ENCODE peak calls at places on chromosome 11, in six cellular contexts. I, N, H, Y, L and S are unnamed samples.

GRCh38 chr11:10878408-10879214 is 20.8 kb upstream of the ZBED5 start:
- DNase-seq in I (no peak), N (peak; percentile 72), H (no peak), Y (no peak), L (peak; percentile 19), S (no peak)

GRCh38 chr11:130121430-130121978 is 38.1 kb upstream of the ST14 start:
- DNase-seq in I (no peak), N (peak; percentile 81), H (no peak), Y (no peak), L (no peak), S (no peak)

GRCh38 chr11:107619926-107620325 is 29.0 kb downstream of the ELMOD1 start:
- DNase-seq in I (no peak), N (peak; percentile 23), H (no peak), Y (no peak), L (no peak), S (no peak)

GRCh38 chr11:75160328-75160757 is 9.4 kb downstream of the SLCO2B1 start:
- DNase-seq in I (no peak), N (no peak), H (no peak), Y (no peak), L (no peak), S (no peak)

GRCh38 chr11:133212201-133212600 is 320.1 kb downstream of the OPCML start:
- DNase-seq in I (no peak), N (no peak), H (no peak), Y (no peak), L (no peak), S (no peak)

GRCh38 chr11:125299821-125300220 is 135.3 kb downstream of the PKNOX2 start:
- DNase-seq in I (no peak), N (no peak), H (no peak), Y (no peak), L (no peak), S (no peak)

GRCh38 chr11:9065614-9066431 is 25.6 kb downstream of the SCUBE2 start:
- DNase-seq in I (no peak), N (peak; percentile 24), H (no peak), Y (no peak), L (no peak), S (no peak)

GRCh38 chr11:26199341-26199740 is 132.6 kb upstream of the ANO3 start:
- DNase-seq in I (no peak), N (peak; percentile 66), H (no peak), Y (no peak), L (no peak), S (no peak)

GRCh38 chr11:34860518-34860917 is 55.7 kb downstream of the APIP start:
- DNase-seq in I (no peak), N (no peak), H (no peak), Y (no peak), L (no peak), S (no peak)

GRCh38 chr11:69892986-69893555 is 73.9 kb upstream of the FGF3 start:
- DNase-seq in I (no peak), N (no peak), H (no peak), Y (no peak), L (no peak), S (peak; percentile 70)

GRCh38 chr11:134067486-134067885 is 1.4 kb upstream of the JAM3 start:
- DNase-seq in I (no peak), N (no peak), H (no peak), Y (no peak), L (no peak), S (no peak)

GRCh38 chr11:81192516-81192915 is 1541.1 kb downstream of the FAM181B start:
- DNase-seq in I (no peak), N (no peak), H (no peak), Y (no peak), L (no peak), S (no peak)

GRCh38 chr11:107860688-107861087 is 2.1 kb upstream of the SLC35F2 start:
- DNase-seq in I (no peak), N (no peak), H (no peak), Y (no peak), L (no peak), S (no peak)

GRCh38 chr11:105609832-105610781 is at the start of gene GRIA4:
- DNase-seq in I (no peak), N (peak; percentile 74), H (no peak), Y (no peak), L (no peak), S (peak; percentile 45)

GRCh38 chr11:43419460-43419859 is 60.7 kb downstream of the TTC17 start:
- DNase-seq in I (peak; percentile 51), N (peak; percentile 53), H (no peak), Y (no peak), L (no peak), S (no peak)

GRCh38 chr11:34997872-34998548 is 81.6 kb downstream of the PDHX start:
- DNase-seq in I (no peak), N (peak; percentile 58), H (no peak), Y (no peak), L (no peak), S (no peak)

GRCh38 chr11:94735907-94736306 is 32.2 kb upstream of the AMOTL1 start:
- DNase-seq in I (no peak), N (no peak), H (no peak), Y (no peak), L (no peak), S (no peak)

GRCh38 chr11:101912823-101913284 is 2.0 kb upstream of the CEP126 start:
- DNase-seq in I (no peak), N (peak; percentile 67), H (no peak), Y (no peak), L (no peak), S (no peak)

GRCh38 chr11:113204280-113204679 is 110.1 kb upstream of the TTC12 start:
- DNase-seq in I (no peak), N (no peak), H (no peak), Y (no peak), L (no peak), S (no peak)

GRCh38 chr11:117872962-117873827 is 3.3 kb downstream of the FXYD6 start:
- DNase-seq in I (no peak), N (no peak), H (no peak), Y (no peak), L (no peak), S (no peak)

GRCh38 chr11:1120532-1121342 is 37.0 kb upstream of the MUC5AC start:
- DNase-seq in I (no peak), N (no peak), H (no peak), Y (peak; percentile 16), L (no peak), S (no peak)

GRCh38 chr11:1397146-1397861 is 7.6 kb downstream of the BRSK2 start:
- DNase-seq in I (peak; percentile 10), N (no peak), H (no peak), Y (no peak), L (no peak), S (no peak)

GRCh38 chr11:1342946-1343345 is 33.5 kb upstream of the TOLLIP start:
- DNase-seq in I (no peak), N (no peak), H (no peak), Y (no peak), L (no peak), S (no peak)

GRCh38 chr11:41878158-41878557 is 418.7 kb upstream of the LRRC4C start:
- DNase-seq in I (no peak), N (no peak), H (no peak), Y (no peak), L (no peak), S (no peak)

GRCh38 chr11:19679952-19680823 is 32.4 kb upstream of the NAV2 start:
- DNase-seq in I (peak; percentile 47), N (peak; percentile 99), H (peak; percentile 73), Y (no peak), L (no peak), S (peak; percentile 83)

GRCh38 chr11:22130462-22131053 is 62.3 kb upstream of the ANO5 start:
- DNase-seq in I (no peak), N (no peak), H (no peak), Y (no peak), L (no peak), S (no peak)

GRCh38 chr11:123546515-123546914 is 107.9 kb downstream of the SCN3B start:
- DNase-seq in I (no peak), N (peak; percentile 78), H (no peak), Y (no peak), L (no peak), S (no peak)

GRCh38 chr11:22787565-22788162 is 41.9 kb downstream of the SVIP start:
- DNase-seq in I (peak; percentile 26), N (peak; percentile 56), H (no peak), Y (no peak), L (no peak), S (no peak)

GRCh38 chr11:102446606-102447005 is 6.0 kb downstream of the TMEM123 start:
- DNase-seq in I (no peak), N (peak; percentile 79), H (peak; percentile 11), Y (no peak), L (no peak), S (no peak)

DNA sequence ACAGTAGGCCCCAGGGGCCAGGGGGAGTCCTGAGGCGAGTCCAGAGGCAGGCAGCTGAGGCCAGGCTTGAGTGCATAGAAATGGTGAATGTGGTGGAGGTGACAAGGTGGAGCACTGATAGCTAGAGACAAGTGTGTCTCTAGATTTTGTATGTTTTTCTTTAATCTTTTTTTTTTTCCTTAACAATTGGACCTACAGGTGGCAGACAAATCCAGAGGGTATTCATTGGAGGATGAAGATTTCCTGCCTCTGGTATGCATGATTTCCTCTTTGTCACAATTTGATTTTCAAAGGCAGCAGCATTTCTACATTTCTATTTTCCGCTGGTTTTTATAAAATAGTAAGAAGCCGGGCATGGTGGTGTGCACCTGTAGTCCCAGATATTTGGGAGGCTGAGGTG is 47.7 kb upstream of the DKK3 start:
- DNase-seq in I (no peak), N (no peak), H (no peak), Y (no peak), L (no peak), S (no peak)
- TF ChIP-seq POLR2A in I (no peak), N (no peak), H (no peak), Y (no peak), L (no peak), S (no peak)

DNA sequence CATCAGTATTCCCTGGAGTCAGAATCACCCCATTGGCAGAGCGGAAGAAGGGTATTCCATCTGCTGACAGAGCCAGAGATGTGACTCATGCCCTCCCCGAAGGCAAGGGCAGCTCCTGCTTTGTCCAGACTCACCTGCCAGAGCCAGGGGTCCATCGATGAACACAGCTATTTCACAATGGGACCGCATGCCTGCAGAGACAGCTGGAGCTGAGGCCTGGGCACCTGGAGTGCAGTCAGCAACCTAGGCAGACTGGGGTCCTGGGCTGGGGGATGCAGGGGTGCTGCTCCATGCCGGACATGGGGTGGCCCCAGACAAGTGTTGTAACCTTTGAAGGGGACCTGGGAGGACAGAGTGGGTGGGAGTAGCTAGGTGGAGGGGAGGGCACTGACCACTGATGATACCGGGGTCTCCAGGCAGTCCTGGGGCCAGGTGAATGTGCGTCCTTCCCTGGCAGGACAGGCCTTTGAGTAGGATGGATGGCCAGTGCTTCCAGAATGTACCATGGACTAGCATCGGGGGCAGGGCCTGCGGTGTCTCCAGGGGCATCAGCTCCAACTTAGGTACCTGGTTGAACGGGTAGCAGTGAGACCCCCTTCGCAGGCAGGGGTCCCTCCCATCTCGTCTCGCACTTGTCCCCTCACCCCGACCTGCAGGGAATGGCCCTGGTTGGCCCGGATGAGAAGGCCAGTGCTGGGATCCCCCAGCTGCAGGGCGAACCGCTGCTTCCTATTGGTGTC is 1.7 kb downstream of the TRPT1 start:
- DNase-seq in I (no peak), N (no peak), H (peak; percentile 77), Y (no peak), L (no peak), S (no peak)
- TF ChIP-seq POLR2A in I (no peak), N (no peak), H (no peak), Y (peak; percentile 70), L (peak; percentile 75), S (no peak)

GRCh38 chr11:77473801-77474508 is at the start of gene PAK1:
- DNase-seq in I (peak; percentile 96), N (peak; percentile 86), H (peak; percentile 85), Y (peak; percentile 72), L (no peak), S (peak; percentile 96)
- TF ChIP-seq POLR2A in I (peak; percentile 80), N (no peak), H (peak; percentile 9), Y (no peak), L (peak; percentile 64), S (peak; percentile 20)

GRCh38 chr11:76445122-76446084 is 585 bp downstream of the EMSY start:
- DNase-seq in I (peak; percentile 66), N (peak; percentile 90), H (peak; percentile 63), Y (peak; percentile 32), L (no peak), S (peak; percentile 80)
- TF ChIP-seq POLR2A in I (peak; percentile 3), N (peak; percentile 89), H (peak; percentile 70), Y (no peak), L (no peak), S (peak; percentile 10)